ENCODE peak calls at places on chromosome 3, in four cellular contexts. J is body of pancreas, F is heart right ventricle, O is cardiac muscle cell. E is an unnamed sample.

GRCh38 chr3:3699407-3699806 is 99.8 kb upstream of the LRRN1 start:
- DNase-seq in F (no peak), O (no peak), J (no peak), E (no peak)

GRCh38 chr3:100783619-100784018 is 74.3 kb downstream of the TFG start:
- DNase-seq in J (no peak), O (no peak), F (no peak), E (no peak)

GRCh38 chr3:69129531-69129930 is 7.1 kb upstream of the LMOD3 start:
- DNase-seq in J (no peak), F (no peak), O (no peak), E (no peak)

GRCh38 chr3:111881480-111881879 is 22.4 kb downstream of the PHLDB2 start:
- DNase-seq in O (no peak), F (no peak), J (no peak), E (no peak)

GRCh38 chr3:149342413-149343340 is 9.2 kb upstream of the TM4SF18 start:
- DNase-seq in F (no peak), O (no peak), J (no peak), E (no peak)

GRCh38 chr3:50738252-50738598 is 63.5 kb downstream of the DOCK3 start:
- DNase-seq in J (no peak), F (no peak), O (no peak), E (no peak)

GRCh38 chr3:169150343-169150742 is 513.2 kb downstream of the MECOM start:
- DNase-seq in J (no peak), F (no peak), O (no peak), E (no peak)

GRCh38 chr3:70744536-70744935 is 432.1 kb upstream of the MDFIC2 start:
- DNase-seq in O (no peak), F (no peak), J (no peak), E (no peak)

GRCh38 chr3:132788299-132788698 is 66.1 kb upstream of the NPHP3 start:
- DNase-seq in F (no peak), O (no peak), J (no peak), E (no peak)

GRCh38 chr3:48929358-48930035 is 10.9 kb downstream of the ARIH2 start:
- DNase-seq in J (no peak), O (no peak), F (no peak), E (no peak)
- H3K27ac ChIP-seq in J (no peak overlapping the region), O (no peak overlapping the region), F (peak overlapping the region; percentile 88), E (no peak overlapping the region)

GRCh38 chr3:157131861-157132260 is 28.1 kb downstream of the CCNL1 start:
- DNase-seq in O (no peak), J (no peak), F (no peak), E (no peak)

GRCh38 chr3:157130881-157131251 is 29.1 kb downstream of the CCNL1 start:
- DNase-seq in F (no peak), O (no peak), J (peak; percentile 48), E (no peak)

GRCh38 chr3:157133434-157134320 is 26.3 kb downstream of the CCNL1 start:
- DNase-seq in J (no peak), O (peak; percentile 91), F (no peak), E (no peak)

GRCh38 chr3:157132936-157133335 is 27.0 kb downstream of the CCNL1 start:
- DNase-seq in J (no peak), F (no peak), O (no peak), E (no peak)

GRCh38 chr3:157132341-157132740 is 27.6 kb downstream of the CCNL1 start:
- DNase-seq in J (no peak), F (no peak), O (no peak), E (no peak)
- H3K4me3 ChIP-seq in J (no peak overlapping the region), F (no peak overlapping the region), O (no peak overlapping the region), E (no peak overlapping the region)

GRCh38 chr3:13403213-13403817 is 16.8 kb downstream of the NUP210 start:
- DNase-seq in J (no peak), O (no peak), F (no peak), E (no peak)
- H3K27ac ChIP-seq in J (no peak overlapping the region), O (no peak overlapping the region), F (no peak overlapping the region), E (no peak overlapping the region)

GRCh38 chr3:134849561-134849960 is 54.5 kb downstream of the EPHB1 start:
- DNase-seq in O (no peak), J (no peak), F (no peak), E (no peak)
- H3K4me3 ChIP-seq in O (no peak overlapping the region), J (no peak overlapping the region), F (no peak overlapping the region), E (no peak overlapping the region)